ENCODE peak calls at places on chromosomes 1 and 21, in seven cellular contexts. D is uterus, X is adrenal gland, P is heart left ventricle, T is H1, Q is testis, V is esophagus squamous epithelium. U is an unnamed sample.

GRCh38 chr1:100780826-100781225 is 61.3 kb downstream of the VCAM1 start:
- DNase-seq in D (no peak), X (no peak), P (no peak), T (no peak), Q (no peak), V (no peak), U (no peak)

GRCh38 chr1:27109103-27109822 is 45.7 kb downstream of the SLC9A1 start:
- DNase-seq in D (no peak), X (no peak), P (no peak), T (no peak), Q (no peak), V (no peak), U (peak; percentile 66)

GRCh38 chr1:226335653-226336052 is 26.7 kb upstream of the LIN9 start:
- DNase-seq in D (no peak), X (no peak), P (no peak), T (no peak), Q (no peak), V (no peak), U (no peak)

GRCh38 chr21:33640697-33641338 is 723 bp downstream of the CRYZL1 start:
- DNase-seq in D (peak; percentile 19), X (no peak), P (no peak), T (no peak), Q (peak; percentile 36), V (no peak), U (peak; percentile 57)

GRCh38 chr21:38637161-38637560 is 138.9 kb upstream of the ERG start:
- DNase-seq in D (no peak), X (no peak), P (no peak), T (no peak), Q (no peak), V (no peak), U (no peak)

GRCh38 chr1:100627018-100627716 is 89.2 kb downstream of the GPR88 start:
- DNase-seq in D (no peak), X (no peak), P (no peak), T (no peak), Q (no peak), V (no peak), U (no peak)

GRCh38 chr1:184191181-184191601 is 139.7 kb downstream of the TSEN15 start:
- DNase-seq in D (peak; percentile 47), X (peak; percentile 54), P (peak; percentile 69), T (no peak), Q (peak; percentile 72), V (no peak), U (no peak)

GRCh38 chr21:45372732-45373355 is 32.1 kb upstream of the COL18A1 start:
- DNase-seq in D (no peak), X (no peak), P (peak; percentile 25), T (no peak), Q (no peak), V (no peak), U (no peak)

GRCh38 chr1:27795601-27796000 is 22.6 kb downstream of the STX12 start:
- DNase-seq in D (no peak), X (no peak), P (no peak), T (no peak), Q (no peak), V (no peak), U (no peak)

GRCh38 chr1:145806408-145806807 is 17.5 kb downstream of the RNF115 start:
- DNase-seq in D (no peak), X (no peak), P (no peak), T (no peak), Q (no peak), V (no peak), U (no peak)

GRCh38 chr21:46002841-46003574 is 21.4 kb downstream of the COL6A1 start:
- DNase-seq in D (peak; percentile 27), X (no peak), P (no peak), T (no peak), Q (no peak), V (no peak), U (no peak)

GRCh38 chr1:116076831-116077230 is 34.4 kb upstream of the MAB21L3 start:
- DNase-seq in D (no peak), X (no peak), P (no peak), T (no peak), Q (no peak), V (no peak), U (no peak)

GRCh38 chr1:30034105-30034626 is 689.2 kb downstream of the MATN1 start:
- DNase-seq in D (no peak), X (no peak), P (no peak), T (no peak), Q (no peak), V (no peak), U (no peak)

GRCh38 chr1:212678456-212679410 is 20.9 kb downstream of the BATF3 start:
- DNase-seq in D (no peak), X (no peak), P (no peak), T (no peak), Q (no peak), V (no peak), U (no peak)

GRCh38 chr1:243924588-243925349 is 74.7 kb upstream of the AKT3 start:
- DNase-seq in D (no peak), X (no peak), P (no peak), T (no peak), Q (no peak), V (no peak), U (no peak)

GRCh38 chr1:63949965-63950364 is 176.1 kb downstream of the ROR1 start:
- DNase-seq in D (peak; percentile 59), X (no peak), P (no peak), T (no peak), Q (peak; percentile 57), V (no peak), U (no peak)

GRCh38 chr1:243917177-243917862 is 67.3 kb upstream of the AKT3 start:
- DNase-seq in D (peak; percentile 60), X (peak; percentile 21), P (peak; percentile 42), T (peak; percentile 23), Q (peak; percentile 35), V (no peak), U (no peak)

GRCh38 chr21:32377991-32378390 is 14.8 kb downstream of the URB1 start:
- DNase-seq in D (no peak), X (no peak), P (no peak), T (no peak), Q (no peak), V (no peak), U (no peak)

GRCh38 chr1:15950763-15951295 is 25.1 kb downstream of the ZBTB17 start:
- DNase-seq in D (peak; percentile 76), X (peak; percentile 88), P (peak; percentile 69), T (no peak), Q (no peak), V (no peak), U (peak; percentile 71)

GRCh38 chr1:189662190-189662589 is 815.5 kb downstream of the BRINP3 start:
- DNase-seq in D (no peak), X (no peak), P (no peak), T (no peak), Q (no peak), V (no peak), U (peak; percentile 11)

GRCh38 chr1:150362721-150363425 is 1.1 kb upstream of the RPRD2 start:
- DNase-seq in D (peak; percentile 20), X (no peak), P (no peak), T (no peak), Q (peak; percentile 41), V (no peak), U (no peak)

GRCh38 chr1:163870666-163871065 is 548.9 kb downstream of the NUF2 start:
- DNase-seq in D (no peak), X (no peak), P (no peak), T (no peak), Q (no peak), V (no peak), U (no peak)

GRCh38 chr1:2238361-2239055 is 10.4 kb downstream of the SKI start:
- DNase-seq in D (no peak), X (no peak), P (no peak), T (no peak), Q (no peak), V (no peak), U (no peak)

GRCh38 chr1:2240251-2241156 is 12.4 kb downstream of the SKI start:
- DNase-seq in D (peak; percentile 65), X (peak; percentile 69), P (peak; percentile 87), T (no peak), Q (peak; percentile 89), V (no peak), U (peak; percentile 34)

GRCh38 chr1:2242814-2243725 is 15.0 kb downstream of the SKI start:
- DNase-seq in D (no peak), X (no peak), P (peak; percentile 82), T (no peak), Q (no peak), V (no peak), U (no peak)

GRCh38 chr1:2239384-2239985 is 11.4 kb downstream of the SKI start:
- DNase-seq in D (no peak), X (no peak), P (no peak), T (no peak), Q (no peak), V (no peak), U (no peak)

DNA sequence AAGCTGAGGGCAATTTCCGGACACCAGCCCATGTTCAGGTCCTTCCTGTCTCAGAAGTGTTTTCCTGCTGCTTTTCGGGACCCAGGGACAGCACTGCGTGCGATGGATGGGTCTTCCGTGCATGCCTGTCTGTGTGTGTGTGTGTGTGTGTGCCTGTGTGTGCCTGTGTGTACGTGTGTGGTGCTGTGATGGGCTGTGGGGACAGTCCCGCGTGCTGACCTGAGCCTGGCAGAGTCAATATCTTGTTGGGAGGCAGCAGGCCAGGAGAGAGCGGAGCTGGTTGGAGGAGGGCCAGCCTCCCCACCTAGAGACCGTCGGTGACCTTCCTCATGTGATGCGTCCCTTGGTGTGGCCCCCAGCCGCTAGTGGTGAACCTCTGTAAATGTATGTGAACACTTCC is 13.7 kb downstream of the SKI start:
- DNase-seq in D (no peak), X (no peak), P (no peak), T (no peak), Q (no peak), V (no peak), U (no peak)
- TF ChIP-seq POLR2A in D (no peak), X (no peak), P (no peak), T (no peak), Q (no peak), V (no peak), U (no peak)

DNA sequence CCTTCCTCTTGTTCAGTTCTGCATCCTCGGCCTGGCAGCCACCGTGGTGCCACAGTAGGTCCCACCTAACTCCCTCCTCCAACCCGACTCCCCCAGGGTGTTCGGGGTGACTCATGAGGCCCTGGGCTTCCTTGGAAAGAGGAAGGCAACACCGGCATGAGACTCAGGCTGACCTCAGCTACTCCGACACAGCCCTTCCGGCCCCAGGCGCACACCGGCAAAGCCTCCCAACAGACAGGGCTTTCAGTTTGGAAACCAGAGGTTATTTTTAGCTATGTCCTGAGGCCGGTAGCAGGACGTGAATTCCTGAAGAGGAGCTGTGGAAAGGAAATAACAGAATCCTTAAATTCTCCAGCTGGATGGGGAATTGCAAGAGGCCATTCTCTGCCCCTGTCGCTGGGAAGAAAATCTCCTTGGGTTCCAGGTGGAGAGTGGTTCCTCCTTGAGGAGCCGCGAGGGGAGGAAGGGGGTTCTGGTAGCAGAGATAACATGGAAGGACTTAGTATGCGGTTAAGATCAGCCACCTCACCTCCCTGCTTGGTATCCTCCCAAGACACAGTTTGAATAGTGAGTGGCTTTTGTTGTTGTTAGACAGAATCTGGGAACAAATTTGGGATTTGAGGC is 24.4 kb downstream of the PLXNA2 start:
- DNase-seq in D (peak; percentile 86), X (no peak), P (peak; percentile 90), T (no peak), Q (no peak), V (no peak), U (peak; percentile 64)
- TF ChIP-seq POLR2A in D (no peak), X (no peak), P (no peak), T (no peak), Q (no peak), V (no peak), U (no peak)

GRCh38 chr1:35769759-35770446 is at the start of gene CLSPN:
- DNase-seq in D (peak; percentile 92), X (peak; percentile 94), P (peak; percentile 96), T (peak; percentile 98), Q (peak; percentile 97), V (peak; percentile 61), U (peak; percentile 98)
- TF ChIP-seq POLR2A in D (peak; percentile 31), X (peak; percentile 65), P (no peak), T (peak; percentile 98), Q (no peak), V (peak; percentile 23), U (peak; percentile 98)

GRCh38 chr1:10755977-10756521 is 40.4 kb downstream of the CASZ1 start:
- DNase-seq in D (peak; percentile 74), X (peak; percentile 39), P (peak; percentile 82), T (no peak), Q (peak; percentile 89), V (no peak), U (peak; percentile 13)
- TF ChIP-seq POLR2A in D (no peak), X (no peak), P (no peak), T (no peak), Q (no peak), V (no peak), U (no peak)